ENCODE peak calls at places on chromosome 9, in nine cellular contexts. V, E, F, K, O, M, T, N and H are unnamed samples.

GRCh38 chr9:77929942-77930341 is 101.7 kb downstream of the GNAQ start:
- DNase-seq in V (no peak), E (no peak), F (no peak), K (no peak), O (peak), M (no peak), T (no peak), N (no peak), H (no peak)

GRCh38 chr9:78354980-78355379 is 58.1 kb downstream of the PSAT1 start:
- DNase-seq in V (no peak), E (no peak), F (no peak), K (no peak), O (peak), M (no peak), T (no peak), N (no peak), H (no peak)

GRCh38 chr9:95940265-95940664 is 64.8 kb downstream of the ERCC6L2 start:
- DNase-seq in V (no peak), E (no peak), F (no peak), K (no peak), O (no peak), M (no peak), T (peak), N (no peak), H (no peak)

GRCh38 chr9:13841801-13842462 is 472.0 kb downstream of the NFIB start:
- DNase-seq in V (no peak), E (no peak), F (no peak), K (no peak), O (no peak), M (no peak), T (no peak), N (peak), H (peak)

GRCh38 chr9:113564804-113565237 is 101.3 kb downstream of the RGS3 start:
- DNase-seq in V (peak), E (no peak), F (no peak), K (no peak), O (peak), M (peak), T (peak), N (peak), H (no peak)

GRCh38 chr9:108194154-108194553 is 661.6 kb downstream of the ACTL7B start:
- DNase-seq in V (no peak), E (no peak), F (no peak), K (no peak), O (no peak), M (no peak), T (no peak), N (no peak), H (no peak)

GRCh38 chr9:75851917-75852316 is 38.6 kb upstream of the PCSK5 start:
- DNase-seq in V (no peak), E (peak), F (no peak), K (no peak), O (no peak), M (no peak), T (no peak), N (no peak), H (no peak)

GRCh38 chr9:32340401-32340800 is 44.0 kb upstream of the ACO1 start:
- DNase-seq in V (no peak), E (no peak), F (no peak), K (no peak), O (no peak), M (no peak), T (no peak), N (no peak), H (no peak)

GRCh38 chr9:34456746-34457145 is 1.6 kb downstream of the FAM219A start:
- DNase-seq in V (no peak), E (no peak), F (no peak), K (no peak), O (no peak), M (no peak), T (no peak), N (no peak), H (no peak)

GRCh38 chr9:95429948-95430620 is 86.7 kb downstream of the PTCH1 start:
- DNase-seq in V (no peak), E (no peak), F (no peak), K (no peak), O (no peak), M (no peak), T (no peak), N (no peak), H (no peak)

GRCh38 chr9:108286807-108287206 is 569.0 kb downstream of the ACTL7B start:
- DNase-seq in V (no peak), E (no peak), F (no peak), K (no peak), O (no peak), M (no peak), T (no peak), N (no peak), H (no peak)

GRCh38 chr9:132590037-132590317 is 7.6 kb downstream of the BARHL1 start:
- DNase-seq in V (no peak), E (no peak), F (no peak), K (no peak), O (no peak), M (no peak), T (no peak), N (peak), H (no peak)

GRCh38 chr9:135990468-135991429 is 29.6 kb upstream of the UBAC1 start:
- DNase-seq in V (peak), E (no peak), F (peak), K (peak), O (peak), M (peak), T (peak), N (peak), H (peak)

GRCh38 chr9:131854906-131855504 is 115.1 kb upstream of the RAPGEF1 start:
- DNase-seq in V (peak), E (no peak), F (no peak), K (no peak), O (peak), M (peak), T (peak), N (no peak), H (no peak)

GRCh38 chr9:70085241-70085640 is 41.6 kb downstream of the MAMDC2 start:
- DNase-seq in V (peak), E (no peak), F (peak), K (peak), O (no peak), M (peak), T (peak), N (peak), H (no peak)

GRCh38 chr9:89359636-89360315 is 41.5 kb downstream of the SECISBP2 start:
- DNase-seq in V (peak), E (no peak), F (no peak), K (no peak), O (no peak), M (peak), T (peak), N (no peak), H (no peak)

GRCh38 chr9:85741112-85741874 is 461 bp downstream of the AGTPBP1 start:
- DNase-seq in V (no peak), E (peak), F (no peak), K (peak), O (peak), M (no peak), T (peak), N (peak), H (peak)

GRCh38 chr9:112011051-112011620 is 114.5 kb downstream of the UGCG start:
- DNase-seq in V (peak), E (no peak), F (no peak), K (no peak), O (no peak), M (no peak), T (no peak), N (no peak), H (no peak)

GRCh38 chr9:126480810-126481209 is 132.9 kb upstream of the LMX1B start:
- DNase-seq in V (no peak), E (no peak), F (no peak), K (no peak), O (no peak), M (no peak), T (no peak), N (no peak), H (no peak)

GRCh38 chr9:34387239-34387638 is 10.5 kb upstream of the MYORG start:
- DNase-seq in V (no peak), E (no peak), F (no peak), K (no peak), O (no peak), M (no peak), T (no peak), N (no peak), H (no peak)

GRCh38 chr9:130929571-130930022 is 9.4 kb downstream of the FIBCD1 start:
- DNase-seq in V (no peak), E (no peak), F (no peak), K (no peak), O (no peak), M (no peak), T (no peak), N (no peak), H (no peak)

GRCh38 chr9:21801683-21802417 is 586 bp upstream of the MTAP start:
- DNase-seq in V (peak), E (peak), F (no peak), K (peak), O (peak), M (peak), T (peak), N (peak), H (no peak)

GRCh38 chr9:90124961-90125360 is 517.7 kb downstream of the DIRAS2 start:
- DNase-seq in V (peak), E (no peak), F (no peak), K (no peak), O (peak), M (no peak), T (peak), N (no peak), H (no peak)

GRCh38 chr9:34254966-34255825 is 73.9 kb downstream of the KIF24 start:
- DNase-seq in V (peak), E (no peak), F (no peak), K (no peak), O (no peak), M (peak), T (peak), N (no peak), H (no peak)

GRCh38 chr9:976258-976804 is at the start of gene DMRT3:
- DNase-seq in V (no peak), E (no peak), F (no peak), K (peak), O (peak), M (no peak), T (peak), N (peak), H (no peak)

GRCh38 chr9:27059907-27060306 is 49.1 kb upstream of the TEK start:
- DNase-seq in V (no peak), E (no peak), F (no peak), K (no peak), O (no peak), M (no peak), T (no peak), N (no peak), H (no peak)

GRCh38 chr9:93287189-93287552 is 103.2 kb downstream of the WNK2 start:
- DNase-seq in V (no peak), E (no peak), F (no peak), K (no peak), O (peak), M (no peak), T (no peak), N (no peak), H (no peak)

GRCh38 chr9:120922404-120923173 is 4.0 kb downstream of the TRAF1 start:
- DNase-seq in V (no peak), E (no peak), F (no peak), K (no peak), O (no peak), M (no peak), T (no peak), N (no peak), H (no peak)
- H3K4me3 ChIP-seq in V (no peak), E (no peak), F (no peak), K (no peak), O (no peak), M (no peak), T (no peak), N (no peak), H (no peak)

DNA sequence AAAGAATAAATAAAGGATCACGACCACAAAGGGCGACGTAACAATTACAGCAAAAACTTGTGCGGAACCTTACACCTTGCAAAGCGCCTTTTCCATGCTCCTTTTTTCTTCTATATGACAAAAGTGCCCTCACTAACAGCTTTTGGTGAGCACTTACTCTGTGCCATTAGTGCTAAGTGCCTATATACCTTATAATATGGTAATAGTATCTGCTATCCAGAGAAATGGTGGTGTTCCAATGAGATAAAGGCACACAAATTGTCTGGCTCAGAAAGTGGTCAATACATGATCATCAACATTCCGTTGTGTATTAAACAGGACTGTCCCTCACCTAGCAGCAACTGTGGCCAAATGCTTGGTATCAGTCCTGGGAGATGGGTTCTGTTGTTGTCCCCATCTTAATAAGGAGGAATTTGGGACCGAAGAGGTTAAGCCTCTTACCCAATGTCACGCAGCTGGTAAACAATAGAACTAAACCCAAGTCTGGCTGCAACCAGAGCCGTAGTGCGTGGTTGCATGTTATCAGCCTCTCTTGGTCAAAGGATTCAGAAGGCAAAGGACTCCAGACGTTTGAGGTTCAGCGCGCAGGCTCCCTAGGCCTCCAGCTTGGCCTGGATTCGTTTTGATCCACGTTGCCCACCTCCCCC is 559 bp upstream of the TOR2A start:
- DNase-seq in V (no peak), E (no peak), F (no peak), K (no peak), O (no peak), M (no peak), T (no peak), N (no peak), H (no peak)
- H3K4me3 ChIP-seq in V (no peak), E (no peak), F (no peak), K (no peak), O (peak), M (no peak), T (no peak), N (peak), H (peak)

DNA sequence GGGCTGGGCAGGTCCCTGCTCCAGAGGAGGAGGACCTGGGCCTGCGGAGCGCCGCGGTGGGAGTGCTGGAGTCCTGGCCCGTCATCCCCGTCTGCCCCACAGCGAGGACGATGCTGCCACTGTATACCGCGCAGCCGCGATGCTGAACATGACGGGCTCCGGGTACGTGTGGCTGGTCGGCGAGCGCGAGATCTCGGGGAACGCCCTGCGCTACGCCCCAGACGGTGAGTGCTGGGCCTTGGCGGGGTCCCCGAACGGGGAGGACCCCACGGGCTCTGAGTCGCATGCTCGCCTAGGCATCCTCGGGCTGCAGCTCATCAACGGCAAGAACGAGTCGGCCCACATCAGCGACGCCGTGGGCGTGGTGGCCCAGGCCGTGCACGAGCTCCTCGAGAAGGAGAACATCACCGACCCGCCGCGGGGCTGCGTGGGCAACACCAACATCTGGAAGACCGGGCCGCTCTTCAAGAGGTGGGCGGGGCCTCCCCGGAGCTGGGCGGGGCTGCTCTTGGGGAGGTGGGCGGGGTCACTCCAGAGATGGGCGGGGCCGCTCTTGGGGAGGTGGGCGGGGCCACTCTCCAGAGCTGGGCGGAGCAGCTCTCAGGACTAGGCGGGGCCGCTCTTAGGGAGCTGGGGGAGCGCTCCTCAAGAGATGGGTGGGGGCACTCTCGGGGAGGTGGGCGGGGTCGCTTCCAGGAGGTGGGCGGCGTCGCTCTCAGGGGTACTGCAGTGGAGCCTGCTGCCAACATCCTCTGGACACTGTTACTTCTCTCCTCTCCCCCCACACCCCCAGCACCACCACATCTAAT is 13.1 kb downstream of the LRRC26 start:
- DNase-seq in V (peak), E (no peak), F (no peak), K (peak), O (peak), M (peak), T (peak), N (peak), H (peak)
- H3K4me3 ChIP-seq in V (peak), E (no peak), F (peak), K (peak), O (no peak), M (peak), T (peak), N (peak), H (no peak)

GRCh38 chr9:110588296-110588695 is 8.8 kb upstream of the SVEP1 start:
- DNase-seq in V (peak), E (peak), F (no peak), K (no peak), O (no peak), M (peak), T (peak), N (no peak), H (no peak)

GRCh38 chr9:110590816-110591215 is 11.3 kb upstream of the SVEP1 start:
- DNase-seq in V (no peak), E (peak), F (no peak), K (no peak), O (no peak), M (peak), T (no peak), N (no peak), H (no peak)

GRCh38 chr9:110592075-110592830 is 12.7 kb upstream of the SVEP1 start:
- DNase-seq in V (no peak), E (no peak), F (no peak), K (no peak), O (no peak), M (peak), T (peak), N (no peak), H (no peak)

GRCh38 chr9:110591526-110591925 is 12.0 kb upstream of the SVEP1 start:
- DNase-seq in V (no peak), E (peak), F (no peak), K (no peak), O (no peak), M (peak), T (peak), N (no peak), H (no peak)
- H3K4me3 ChIP-seq in V (no peak), E (no peak), F (no peak), K (no peak), O (no peak), M (no peak), T (no peak), N (no peak), H (no peak)

GRCh38 chr9:129415031-129415953 is 205.6 kb downstream of the C9orf50 start:
- DNase-seq in V (peak), E (peak), F (no peak), K (no peak), O (no peak), M (peak), T (no peak), N (no peak), H (no peak)

GRCh38 chr9:129416831-129417604 is 203.9 kb downstream of the C9orf50 start:
- DNase-seq in V (no peak), E (peak), F (no peak), K (no peak), O (no peak), M (peak), T (no peak), N (no peak), H (no peak)

GRCh38 chr9:129414377-129415021 is 206.4 kb downstream of the C9orf50 start:
- DNase-seq in V (peak), E (peak), F (no peak), K (peak), O (no peak), M (peak), T (peak), N (peak), H (no peak)

GRCh38 chr9:129413537-129414376 is 207.1 kb downstream of the C9orf50 start:
- DNase-seq in V (peak), E (peak), F (peak), K (peak), O (peak), M (peak), T (peak), N (peak), H (peak)

DNA sequence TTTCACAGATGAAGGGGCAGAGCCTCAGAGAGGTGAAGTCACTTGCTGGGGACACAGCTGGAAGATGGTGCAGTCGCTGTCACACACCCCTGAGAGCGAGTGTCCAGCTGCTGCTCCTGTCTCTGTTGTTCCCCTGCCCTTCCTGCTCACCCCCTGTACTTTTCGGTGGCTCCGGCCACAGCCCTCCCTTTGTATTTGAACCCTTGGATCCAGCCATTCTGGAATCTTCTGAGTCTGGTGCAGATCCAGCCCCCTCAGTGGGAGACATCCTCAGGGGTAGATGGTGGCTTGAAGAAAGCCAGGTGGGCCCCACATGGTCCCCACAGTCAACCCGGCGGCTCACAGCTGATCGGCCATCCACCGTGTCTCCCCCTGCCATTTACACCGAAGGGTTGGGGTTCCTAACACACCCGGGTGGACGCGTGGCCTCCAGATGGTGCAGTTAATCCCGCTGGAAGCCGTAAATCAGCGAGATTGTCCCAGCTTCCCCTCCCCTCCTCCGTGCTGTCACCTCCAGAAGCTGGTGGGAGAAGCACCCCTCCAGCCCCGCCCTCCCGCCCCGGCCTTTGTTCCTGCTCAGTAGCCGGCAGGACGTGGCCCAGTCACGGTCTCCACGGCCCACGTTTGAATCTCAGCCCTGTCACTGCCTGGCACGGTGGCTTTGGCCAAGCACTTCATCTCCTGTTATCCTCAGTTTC is 204.8 kb downstream of the C9orf50 start:
- DNase-seq in V (peak), E (no peak), F (no peak), K (no peak), O (no peak), M (peak), T (no peak), N (no peak), H (no peak)
- H3K4me3 ChIP-seq in V (no peak), E (no peak), F (no peak), K (no peak), O (no peak), M (no peak), T (no peak), N (no peak), H (no peak)

DNA sequence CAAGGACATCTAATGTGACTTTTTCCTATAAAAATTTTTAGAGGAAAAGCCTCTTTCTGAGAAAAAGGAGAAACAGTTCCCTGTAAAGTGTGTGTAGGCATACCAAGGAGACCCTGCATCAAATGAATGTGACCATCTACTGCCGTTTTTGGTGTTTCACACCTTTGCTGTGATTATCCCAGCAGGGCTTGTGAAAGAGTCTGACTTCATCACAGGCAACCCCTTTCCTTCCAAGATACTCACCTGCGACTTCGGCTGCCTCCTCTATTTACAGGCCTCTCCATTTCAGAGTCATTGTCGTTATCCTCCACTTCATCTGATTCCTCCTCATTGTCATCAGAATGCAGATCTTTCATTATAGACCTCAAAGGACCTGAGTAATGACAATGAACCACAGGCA is 259.1 kb downstream of the MLLT3 start:
- DNase-seq in V (no peak), E (no peak), F (no peak), K (no peak), O (no peak), M (no peak), T (no peak), N (no peak), H (no peak)
- H3K4me3 ChIP-seq in V (no peak), E (no peak), F (no peak), K (no peak), O (no peak), M (no peak), T (no peak), N (no peak), H (no peak)